ENCODE peak calls at places on chromosomes 4 and X, in seven cellular contexts. Q is GM06990, A is lower leg skin, Y is glutamatergic neuron, Z is AG04450, L is WERI-Rb-1, M is right lobe of liver. O is an unnamed sample.

GRCh38 chr4:95835672-95836071 is 4.2 kb upstream of the PDHA2 start:
- DNase-seq in Q (no peak), A (no peak), Y (peak; percentile 27), Z (no peak), L (peak; percentile 50), M (no peak), O (no peak)

GRCh38 chrX:129427267-129427666 is 96.0 kb downstream of the SMARCA1 start:
- DNase-seq in Q (no peak), A (no peak), Y (no peak), Z (no peak), L (no peak), M (no peak), O (no peak)

GRCh38 chrX:44904542-44905115 is 31.6 kb downstream of the KDM6A start:
- DNase-seq in Q (no peak), A (no peak), Y (no peak), Z (no peak), L (no peak), M (no peak), O (no peak)

GRCh38 chr4:2501034-2501594 is 32.2 kb downstream of the RNF4 start:
- DNase-seq in Q (no peak), A (no peak), Y (no peak), Z (no peak), L (no peak), M (no peak), O (no peak)

GRCh38 chrX:48893556-48894348 is 3.8 kb downstream of the TIMM17B start:
- DNase-seq in Q (no peak), A (no peak), Y (no peak), Z (no peak), L (no peak), M (no peak), O (no peak)

GRCh38 chrX:129981207-129981553 is 1.3 kb upstream of the BCORL1 start:
- DNase-seq in Q (no peak), A (no peak), Y (no peak), Z (no peak), L (no peak), M (no peak), O (no peak)

GRCh38 chrX:121000589-121000988 is 15.0 kb upstream of the CT47A1 start:
- DNase-seq in Q (no peak), A (no peak), Y (no peak), Z (no peak), L (no peak), M (no peak), O (no peak)

GRCh38 chrX:20266810-20267598 is at the start of gene RPS6KA3:
- DNase-seq in Q (peak; percentile 92), A (peak; percentile 98), Y (peak; percentile 81), Z (peak; percentile 37), L (peak; percentile 88), M (peak; percentile 96), O (peak; percentile 95)

GRCh38 chr4:702618-703048 is 3.0 kb upstream of the PCGF3 start:
- DNase-seq in Q (no peak), A (no peak), Y (no peak), Z (no peak), L (no peak), M (peak; percentile 48), O (no peak)

GRCh38 chrX:54710920-54711319 is 87.1 kb downstream of the ITIH6 start:
- DNase-seq in Q (no peak), A (no peak), Y (no peak), Z (no peak), L (no peak), M (no peak), O (no peak)

GRCh38 chrX:118049713-118050112 is 66.9 kb downstream of the KLHL13 start:
- DNase-seq in Q (no peak), A (no peak), Y (no peak), Z (no peak), L (no peak), M (no peak), O (no peak)

GRCh38 chrX:66233206-66233605 is 69.2 kb downstream of the HEPH start:
- DNase-seq in Q (no peak), A (no peak), Y (no peak), Z (no peak), L (no peak), M (no peak), O (no peak)

GRCh38 chr4:85520765-85521749 is 46.1 kb downstream of the ARHGAP24 start:
- DNase-seq in Q (no peak), A (no peak), Y (no peak), Z (no peak), L (no peak), M (no peak), O (no peak)

GRCh38 chr4:151276787-151277557 is at the start of gene PRSS48:
- DNase-seq in Q (peak; percentile 10), A (no peak), Y (peak; percentile 75), Z (no peak), L (peak; percentile 80), M (peak; percentile 70), O (no peak)

GRCh38 chr4:133154725-133155124 is 5.6 kb downstream of the PCDH10 start:
- DNase-seq in Q (no peak), A (no peak), Y (peak; percentile 33), Z (no peak), L (peak; percentile 44), M (no peak), O (no peak)

GRCh38 chrX:107571296-107571998 is 56.9 kb upstream of the PRPS1 start:
- DNase-seq in Q (no peak), A (no peak), Y (no peak), Z (peak; percentile 49), L (no peak), M (no peak), O (no peak)

GRCh38 chrX:105706041-105706440 is 116.3 kb upstream of the NRK start:
- DNase-seq in Q (no peak), A (no peak), Y (no peak), Z (no peak), L (no peak), M (no peak), O (no peak)

GRCh38 chrX:150219374-150220185 is 143.5 kb upstream of the MAMLD1 start:
- DNase-seq in Q (no peak), A (peak; percentile 63), Y (no peak), Z (no peak), L (no peak), M (no peak), O (no peak)

GRCh38 chrX:38717871-38718270 is 83.4 kb upstream of the MID1IP1 start:
- DNase-seq in Q (no peak), A (no peak), Y (no peak), Z (no peak), L (peak; percentile 11), M (no peak), O (no peak)

GRCh38 chrX:70466968-70467367 is 22.3 kb downstream of the DLG3 start:
- DNase-seq in Q (no peak), A (no peak), Y (no peak), Z (no peak), L (no peak), M (no peak), O (no peak)

GRCh38 chr4:137892134-137892533 is 350.0 kb downstream of the SLC7A11 start:
- DNase-seq in Q (no peak), A (no peak), Y (no peak), Z (no peak), L (no peak), M (no peak), O (no peak)

GRCh38 chr4:137993232-137993631 is 248.9 kb downstream of the SLC7A11 start:
- DNase-seq in Q (no peak), A (no peak), Y (no peak), Z (no peak), L (no peak), M (no peak), O (no peak)

GRCh38 chr4:73707918-73708577 is 32.3 kb upstream of the CXCL8 start:
- DNase-seq in Q (no peak), A (no peak), Y (no peak), Z (peak; percentile 60), L (no peak), M (no peak), O (no peak)

GRCh38 chr4:97720869-97721432 is 422.3 kb downstream of the STPG2 start:
- DNase-seq in Q (no peak), A (no peak), Y (no peak), Z (no peak), L (no peak), M (no peak), O (no peak)

GRCh38 chr4:168432419-168433146 is 47.7 kb downstream of the DDX60L start:
- DNase-seq in Q (no peak), A (no peak), Y (no peak), Z (no peak), L (no peak), M (no peak), O (no peak)

GRCh38 chr4:134865675-134866074 is 664.1 kb upstream of the PABPC4L start:
- DNase-seq in Q (no peak), A (no peak), Y (no peak), Z (no peak), L (no peak), M (no peak), O (no peak)
- TF ChIP-seq CTCF in Q (no peak), A (no peak), Y (peak; percentile 19), Z (peak; percentile 16), L (no peak), M (no peak), O (peak; percentile 53)

GRCh38 chr4:179097741-179098140 is 1655.5 kb upstream of the AGA start:
- DNase-seq in Q (no peak), A (no peak), Y (no peak), Z (peak; percentile 1), L (no peak), M (no peak), O (no peak)

DNA sequence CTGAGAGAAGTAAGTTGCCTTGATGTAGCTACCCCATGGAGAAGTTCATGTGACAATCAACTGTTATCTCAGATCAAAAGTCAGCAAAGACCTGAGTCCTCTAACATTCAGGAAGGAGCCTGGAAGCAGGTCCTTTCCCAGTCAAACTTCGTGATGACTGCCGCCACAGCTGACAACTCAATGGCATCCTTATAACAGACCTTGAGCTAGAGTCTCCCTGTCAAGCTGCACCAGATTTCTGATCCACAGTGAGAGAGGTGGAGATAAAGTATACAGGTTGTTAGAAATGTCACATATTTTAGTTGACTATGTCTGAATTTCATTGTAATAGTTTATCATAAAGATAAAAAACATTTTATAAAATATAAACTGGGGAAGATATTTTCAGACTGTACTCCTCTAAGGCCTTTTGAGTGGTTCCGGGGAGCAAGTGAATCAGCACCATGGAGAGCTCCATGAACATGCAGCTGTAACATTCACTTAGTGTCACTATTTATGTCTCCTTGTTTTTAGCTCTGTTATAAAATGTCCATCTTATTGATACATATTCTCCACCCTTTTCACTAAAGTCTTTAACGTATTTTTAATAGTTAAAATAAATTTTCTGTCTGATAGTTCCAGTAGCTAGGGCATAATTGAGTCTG is 1653.5 kb upstream of the AGA start:
- DNase-seq in Q (no peak), A (no peak), Y (no peak), Z (peak; percentile 11), L (no peak), M (no peak), O (no peak)
- TF ChIP-seq CTCF in Q (no peak), A (no peak), Y (no peak), Z (no peak), L (no peak), M (no peak), O (no peak)

GRCh38 chr4:155371432-155372043 is 5.2 kb downstream of the MAP9 start:
- DNase-seq in Q (no peak), A (no peak), Y (no peak), Z (no peak), L (no peak), M (no peak), O (no peak)
- TF ChIP-seq CTCF in Q (peak; percentile 44), A (no peak), Y (peak; percentile 65), Z (peak; percentile 59), L (no peak), M (peak; percentile 45), O (peak; percentile 92)

GRCh38 chrX:534804-535203 is 95.8 kb upstream of the SHOX start:
- DNase-seq in Q (no peak), A (no peak), Y (no peak), Z (no peak), L (no peak), M (no peak), O (no peak)
- TF ChIP-seq CTCF in Q (no peak), A (no peak), Y (no peak), Z (no peak), L (no peak), M (no peak), O (no peak)

O was measured in chondrocyte.